ENCODE peak calls at places on chromosomes 11 and 22, in four cellular contexts. One of them, this sample, is unnamed.

GRCh38 chr11:68009391-68010000 is 631 bp upstream of the ALDH3B1 start:
- DNase-seq in H9: no peak
- DNase-seq in H1: no peak
- DNase-seq in trophoblast cell: peak; percentile 67
- DNase-seq in this sample: peak; percentile 39

GRCh38 chr11:16946477-16947282 is 67.5 kb downstream of the PLEKHA7 start:
- DNase-seq in H1: no peak
- DNase-seq in H9: no peak
- DNase-seq in trophoblast cell: no peak
- DNase-seq in this sample: no peak

GRCh38 chr11:22337571-22338464 is at the start of gene SLC17A6:
- DNase-seq in H9: peak; percentile 52
- DNase-seq in H1: no peak
- DNase-seq in trophoblast cell: peak; percentile 3
- DNase-seq in this sample: peak; percentile 26

GRCh38 chr11:120835601-120836228 is 188.2 kb upstream of the TBCEL start:
- DNase-seq in H1: no peak
- DNase-seq in H9: no peak
- DNase-seq in trophoblast cell: peak; percentile 15
- DNase-seq in this sample: no peak

GRCh38 chr22:42990131-42990838 is 24.7 kb downstream of the PACSIN2 start:
- DNase-seq in H1: no peak
- DNase-seq in H9: no peak
- DNase-seq in trophoblast cell: peak; percentile 92
- DNase-seq in this sample: peak; percentile 86

GRCh38 chr11:3123761-3124733 is 41.1 kb downstream of the OSBPL5 start:
- DNase-seq in H9: no peak
- DNase-seq in trophoblast cell: no peak
- DNase-seq in H1: no peak
- DNase-seq in this sample: peak; percentile 93

GRCh38 chr22:46027219-46028068 is 50.5 kb upstream of the WNT7B start:
- DNase-seq in trophoblast cell: peak; percentile 40
- DNase-seq in H1: no peak
- DNase-seq in H9: no peak
- DNase-seq in this sample: no peak

GRCh38 chr11:128766687-128767086 is 72.8 kb downstream of the FLI1 start:
- DNase-seq in H9: no peak
- DNase-seq in trophoblast cell: no peak
- DNase-seq in H1: no peak
- DNase-seq in this sample: no peak

GRCh38 chr11:133318221-133318620 is 214.1 kb downstream of the OPCML start:
- DNase-seq in H1: no peak
- DNase-seq in trophoblast cell: no peak
- DNase-seq in H9: peak; percentile 47
- DNase-seq in this sample: no peak

GRCh38 chr11:97740783-97741151 is 1280.0 kb upstream of the CNTN5 start:
- DNase-seq in H9: no peak
- DNase-seq in trophoblast cell: no peak
- DNase-seq in H1: no peak
- DNase-seq in this sample: no peak

GRCh38 chr11:120141144-120142071 is 3.5 kb upstream of the TRIM29 start:
- DNase-seq in H1: no peak
- DNase-seq in trophoblast cell: no peak
- DNase-seq in H9: peak; percentile 17
- DNase-seq in this sample: no peak

GRCh38 chr11:84899134-84899533 is 728.0 kb downstream of the DLG2 start:
- DNase-seq in trophoblast cell: no peak
- DNase-seq in H1: no peak
- DNase-seq in H9: no peak
- DNase-seq in this sample: no peak

GRCh38 chr11:102615077-102615893 is 9.8 kb downstream of the MMP20 start:
- DNase-seq in H1: no peak
- DNase-seq in H9: no peak
- DNase-seq in trophoblast cell: peak; percentile 48
- DNase-seq in this sample: no peak

GRCh38 chr11:110160016-110160415 is 66.8 kb downstream of the ZC3H12C start:
- DNase-seq in trophoblast cell: no peak
- DNase-seq in H9: no peak
- DNase-seq in H1: no peak
- DNase-seq in this sample: peak; percentile 18

GRCh38 chr11:10394229-10395100 is 60.6 kb upstream of the AMPD3 start:
- DNase-seq in trophoblast cell: peak; percentile 98
- DNase-seq in H1: no peak
- DNase-seq in H9: no peak
- DNase-seq in this sample: peak; percentile 49

GRCh38 chr11:69644962-69645675 is 4.2 kb downstream of the CCND1 start:
- DNase-seq in H1: no peak
- DNase-seq in H9: peak; percentile 37
- DNase-seq in trophoblast cell: no peak
- DNase-seq in this sample: no peak

GRCh38 chr11:6405837-6406236 is 13.1 kb downstream of the APBB1 start:
- DNase-seq in trophoblast cell: no peak
- DNase-seq in H9: no peak
- DNase-seq in H1: no peak
- DNase-seq in this sample: no peak

GRCh38 chr22:19891350-19892248 is 36.9 kb upstream of the GNB1L start:
- DNase-seq in H1: peak; percentile 78
- DNase-seq in trophoblast cell: peak; percentile 92
- DNase-seq in H9: peak; percentile 83
- DNase-seq in this sample: peak; percentile 79

GRCh38 chr11:78211565-78211964 is 22.8 kb downstream of the USP35 start:
- DNase-seq in H1: no peak
- DNase-seq in H9: no peak
- DNase-seq in trophoblast cell: no peak
- DNase-seq in this sample: no peak

GRCh38 chr11:96256604-96257003 is 86.4 kb downstream of the MAML2 start:
- DNase-seq in H1: no peak
- DNase-seq in trophoblast cell: no peak
- DNase-seq in H9: no peak
- DNase-seq in this sample: peak; percentile 63

GRCh38 chr22:18065256-18065655 is 12.5 kb upstream of the PEX26 start:
- DNase-seq in H9: peak; percentile 66
- DNase-seq in H1: no peak
- DNase-seq in trophoblast cell: peak; percentile 48
- DNase-seq in this sample: no peak

GRCh38 chr11:47714554-47715081 is 551 bp downstream of the AGBL2 start:
- DNase-seq in H1: no peak
- DNase-seq in trophoblast cell: no peak
- DNase-seq in H9: no peak
- DNase-seq in this sample: peak; percentile 35

GRCh38 chr11:120400564-120401364 is 64.6 kb downstream of the ARHGEF12 start:
- DNase-seq in H9: no peak
- DNase-seq in H1: no peak
- DNase-seq in trophoblast cell: peak; percentile 2
- DNase-seq in this sample: peak; percentile 98

GRCh38 chr11:28086569-28086968 is 21.4 kb downstream of the KIF18A start:
- DNase-seq in H9: no peak
- DNase-seq in trophoblast cell: no peak
- DNase-seq in H1: no peak
- DNase-seq in this sample: peak; percentile 55

GRCh38 chr11:8219257-8220021 is 44.2 kb downstream of the LMO1 start:
- DNase-seq in H1: no peak
- DNase-seq in trophoblast cell: peak; percentile 33
- DNase-seq in H9: peak; percentile 84
- DNase-seq in this sample: peak; percentile 48

GRCh38 chr11:81869337-81870065 is 864.2 kb downstream of the FAM181B start:
- DNase-seq in H9: no peak
- DNase-seq in H1: no peak
- DNase-seq in trophoblast cell: no peak
- DNase-seq in this sample: no peak

GRCh38 chr11:66371627-66372415 is at the start of gene SLC29A2:
- DNase-seq in H1: peak; percentile 92
- DNase-seq in trophoblast cell: peak; percentile 76
- DNase-seq in H9: peak; percentile 98
- DNase-seq in this sample: peak; percentile 51

GRCh38 chr11:44822369-44822768 is 95.6 kb downstream of the TSPAN18 start:
- DNase-seq in trophoblast cell: no peak
- DNase-seq in H1: no peak
- DNase-seq in H9: no peak
- DNase-seq in this sample: no peak

GRCh38 chr22:23398701-23399366 is 181.3 kb downstream of the IGLL1 start:
- DNase-seq in H1: no peak
- DNase-seq in trophoblast cell: no peak
- DNase-seq in H9: no peak
- DNase-seq in this sample: no peak

GRCh38 chr11:117912497-117912896 is 16.7 kb downstream of the TMPRSS13 start:
- DNase-seq in H1: no peak
- DNase-seq in trophoblast cell: no peak
- DNase-seq in H9: peak; percentile 13
- DNase-seq in this sample: no peak

GRCh38 chr11:117915672-117916235 is 13.4 kb downstream of the TMPRSS13 start:
- DNase-seq in H1: no peak
- DNase-seq in trophoblast cell: no peak
- DNase-seq in H9: peak; percentile 19
- DNase-seq in this sample: no peak

GRCh38 chr11:117913736-117914397 is 15.3 kb downstream of the TMPRSS13 start:
- DNase-seq in H9: peak; percentile 8
- DNase-seq in trophoblast cell: no peak
- DNase-seq in H1: no peak
- DNase-seq in this sample: no peak

GRCh38 chr11:117915219-117915618 is 14.0 kb downstream of the TMPRSS13 start:
- DNase-seq in trophoblast cell: no peak
- DNase-seq in H9: peak; percentile 36
- DNase-seq in H1: no peak
- DNase-seq in this sample: no peak

DNA sequence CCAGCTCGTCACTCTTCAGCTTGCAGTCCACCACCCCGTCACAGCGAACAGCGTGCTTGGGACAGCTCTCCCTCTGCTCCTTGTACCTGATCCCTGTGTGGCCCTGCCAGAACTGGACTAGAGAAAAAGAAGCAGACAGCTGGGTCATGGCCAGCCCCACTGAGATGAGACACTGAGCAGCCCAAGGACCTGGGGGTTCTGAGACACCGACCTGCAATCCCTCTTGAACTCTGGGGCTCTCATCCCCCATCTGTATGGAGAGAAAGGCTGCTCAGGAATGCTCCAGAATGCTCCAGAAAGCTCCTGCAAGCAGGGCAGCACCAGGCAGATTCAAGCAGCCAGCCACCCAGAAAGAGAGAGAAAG is 14.8 kb downstream of the TMPRSS13 start:
- DNase-seq in H9: peak; percentile 22
- DNase-seq in H1: no peak
- DNase-seq in trophoblast cell: no peak
- DNase-seq in this sample: no peak
- H2BK12ac ChIP-seq in H9: no peak overlapping the region
- H2BK12ac ChIP-seq in H1: peak overlapping the region; percentile 21
- H2BK12ac ChIP-seq in trophoblast cell: no peak overlapping the region
- H2BK12ac ChIP-seq in this sample: no peak overlapping the region

GRCh38 chr22:29112680-29113079 is 39.8 kb downstream of the KREMEN1 start:
- DNase-seq in H9: no peak
- DNase-seq in trophoblast cell: no peak
- DNase-seq in H1: no peak
- DNase-seq in this sample: no peak
- H3K4ac ChIP-seq in H9: no peak overlapping the region
- H3K4ac ChIP-seq in trophoblast cell: no peak overlapping the region
- H3K4ac ChIP-seq in H1: no peak overlapping the region
- H3K4ac ChIP-seq in this sample: no peak overlapping the region

GRCh38 chr22:44634426-44635321 is 67.3 kb upstream of the PRR5 start:
- DNase-seq in H9: no peak
- DNase-seq in H1: no peak
- DNase-seq in trophoblast cell: no peak
- DNase-seq in this sample: no peak
- H3K4me1 ChIP-seq in H9: no peaks in the 10 kb centered on the region
- H3K4me1 ChIP-seq in H1: no peaks in the 10 kb centered on the region
- H3K4me1 ChIP-seq in trophoblast cell: no peaks in the 10 kb centered on the region
- H3K4me1 ChIP-seq in this sample: no peaks in the 10 kb centered on the region

GRCh38 chr22:30033137-30033536 is 47.1 kb upstream of the HORMAD2 start:
- DNase-seq in trophoblast cell: no peak
- DNase-seq in H1: no peak
- DNase-seq in H9: no peak
- DNase-seq in this sample: no peak

GRCh38 chr22:30033891-30034290 is 46.4 kb upstream of the HORMAD2 start:
- DNase-seq in H1: no peak
- DNase-seq in trophoblast cell: no peak
- DNase-seq in H9: no peak
- DNase-seq in this sample: no peak

GRCh38 chr22:30031328-30031727 is 48.9 kb upstream of the HORMAD2 start:
- DNase-seq in H1: no peak
- DNase-seq in H9: no peak
- DNase-seq in trophoblast cell: no peak
- DNase-seq in this sample: no peak

GRCh38 chr22:30029512-30029911 is 50.8 kb upstream of the HORMAD2 start:
- DNase-seq in H9: no peak
- DNase-seq in H1: no peak
- DNase-seq in trophoblast cell: no peak
- DNase-seq in this sample: no peak

DNA sequence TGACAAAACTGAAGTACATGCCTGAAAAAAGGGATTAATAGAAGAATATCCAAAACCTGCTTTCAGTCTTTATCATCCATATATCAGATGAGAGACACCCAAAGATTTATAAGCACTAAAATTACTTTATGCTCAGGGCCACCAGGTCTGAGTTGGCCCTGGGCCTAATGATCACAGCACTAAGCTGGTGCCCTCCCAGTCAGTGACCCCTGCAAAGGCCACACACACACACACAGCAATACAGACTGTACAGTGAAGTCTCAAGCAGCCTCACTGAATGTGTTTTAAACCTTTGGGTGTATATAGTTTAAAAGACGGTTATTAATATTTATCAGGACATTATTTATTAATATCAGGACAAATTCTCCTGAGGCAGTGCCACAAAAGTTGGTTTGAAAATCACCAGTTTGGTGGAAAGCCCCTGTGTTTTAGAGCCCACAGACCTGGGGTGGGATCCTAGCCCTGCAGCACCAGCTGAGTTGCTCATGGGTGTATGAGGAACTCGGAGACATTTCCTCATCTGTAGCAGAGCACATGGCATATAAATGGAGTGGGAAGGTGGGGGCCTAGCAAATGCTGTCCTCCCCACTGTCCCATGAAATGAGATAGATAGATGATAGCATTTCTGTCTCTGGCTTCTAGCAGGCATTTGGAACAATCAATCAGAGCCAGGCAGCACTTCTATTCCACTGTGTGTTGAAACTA is 48.3 kb upstream of the HORMAD2 start:
- DNase-seq in trophoblast cell: no peak
- DNase-seq in H9: no peak
- DNase-seq in H1: no peak
- DNase-seq in this sample: no peak
- H2BK12ac ChIP-seq in trophoblast cell: no peak overlapping the region
- H2BK12ac ChIP-seq in H9: no peak overlapping the region
- H2BK12ac ChIP-seq in H1: no peak overlapping the region
- H2BK12ac ChIP-seq in this sample: no peak overlapping the region

GRCh38 chr11:122189259-122189658 is 73.2 kb upstream of the BLID start:
- DNase-seq in trophoblast cell: no peak
- DNase-seq in H1: no peak
- DNase-seq in H9: no peak
- DNase-seq in this sample: peak; percentile 93
- H3K4ac ChIP-seq in trophoblast cell: no peak overlapping the region
- H3K4ac ChIP-seq in H1: no peak overlapping the region
- H3K4ac ChIP-seq in H9: no peak overlapping the region
- H3K4ac ChIP-seq in this sample: no peak overlapping the region